ENCODE peak calls at places on chromosomes 3 and 15, in ten cellular contexts. X is H54; N is left kidney; R is dermis blood vessel endothelial cell; Y is NCI-H2081; L is NCI-H1105; S is T-helper 2 cell; E is renal cortical epithelial cell; F is activated CD8-positive, alpha-beta T cell treated with anti-CD3 and anti-CD28 coated beads, Interleukin-2, amount 10 ng/mL, durations not matched to agents 7 days and 5 days; C is activated CD4-positive, alpha-beta T cell treated with anti-CD3 and anti-CD28 coated beads, Interleukin-2, amount 10 ng/mL, durations not matched to agents 7 days and 5 days. V is an unnamed sample.

GRCh38 chr15:48553559-48553958 is 92.0 kb downstream of the FBN1 start:
- DNase-seq in X (no peak), N (no peak), R (peak; percentile 62), Y (no peak), L (no peak), S (no peak), E (no peak), F (no peak), C (no peak), V (no peak)

GRCh38 chr3:24165583-24165982 is 220.5 kb downstream of the NR1D2 start:
- DNase-seq in X (no peak), N (no peak), R (no peak), Y (no peak), L (no peak), S (no peak), E (no peak), F (no peak), C (no peak), V (no peak)

GRCh38 chr15:70855764-70856163 is 1.8 kb upstream of the LARP6 start:
- DNase-seq in X (peak; percentile 12), N (no peak), R (no peak), Y (no peak), L (no peak), S (no peak), E (no peak), F (no peak), C (no peak), V (no peak)

GRCh38 chr3:46361408-46362283 is 7.7 kb downstream of the CCR2 start:
- DNase-seq in X (no peak), N (no peak), R (no peak), Y (no peak), L (no peak), S (no peak), E (peak; percentile 53), F (no peak), C (no peak), V (peak; percentile 66)

GRCh38 chr3:14801031-14801430 is 17.7 kb upstream of the FGD5 start:
- DNase-seq in X (no peak), N (no peak), R (no peak), Y (no peak), L (no peak), S (no peak), E (no peak), F (no peak), C (no peak), V (no peak)

GRCh38 chr3:132283440-132283839 is 33.8 kb upstream of the ACP3 start:
- DNase-seq in X (no peak), N (peak; percentile 52), R (no peak), Y (no peak), L (no peak), S (no peak), E (peak; percentile 40), F (no peak), C (no peak), V (no peak)

GRCh38 chr3:20043398-20043797 is 3.2 kb downstream of the KAT2B start:
- DNase-seq in X (no peak), N (no peak), R (peak; percentile 72), Y (no peak), L (no peak), S (peak; percentile 55), E (peak; percentile 67), F (peak; percentile 70), C (peak; percentile 72), V (peak; percentile 92)

GRCh38 chr3:94106268-94106667 is 43.4 kb downstream of the NSUN3 start:
- DNase-seq in X (no peak), N (no peak), R (no peak), Y (no peak), L (no peak), S (no peak), E (no peak), F (no peak), C (no peak), V (no peak)

GRCh38 chr15:95853350-95853749 is 477.1 kb upstream of the NR2F2 start:
- DNase-seq in X (no peak), N (no peak), R (no peak), Y (no peak), L (no peak), S (no peak), E (peak; percentile 18), F (no peak), C (no peak), V (no peak)

GRCh38 chr3:55487376-55488241 is 503 bp upstream of the WNT5A start:
- DNase-seq in X (peak; percentile 39), N (peak; percentile 77), R (peak; percentile 39), Y (peak; percentile 17), L (no peak), S (no peak), E (peak; percentile 49), F (no peak), C (peak; percentile 18), V (peak; percentile 73)

GRCh38 chr3:171528102-171528501 is 67.9 kb upstream of the TNIK start:
- DNase-seq in X (no peak), N (no peak), R (no peak), Y (no peak), L (no peak), S (no peak), E (peak; percentile 28), F (no peak), C (no peak), V (no peak)

GRCh38 chr3:168925568-168925967 is 737.9 kb downstream of the MECOM start:
- DNase-seq in X (no peak), N (no peak), R (no peak), Y (no peak), L (no peak), S (no peak), E (no peak), F (no peak), C (no peak), V (no peak)

GRCh38 chr3:119891944-119892721 is 110.2 kb downstream of the NR1I2 start:
- DNase-seq in X (no peak), N (peak; percentile 91), R (peak; percentile 85), Y (peak; percentile 78), L (peak; percentile 36), S (peak; percentile 7), E (peak; percentile 76), F (peak; percentile 68), C (peak; percentile 73), V (no peak)

GRCh38 chr3:12984023-12984823 is 89.0 kb downstream of the IQSEC1 start:
- DNase-seq in X (peak; percentile 75), N (peak; percentile 85), R (peak; percentile 88), Y (peak; percentile 48), L (no peak), S (peak; percentile 34), E (peak; percentile 57), F (peak; percentile 76), C (peak; percentile 67), V (no peak)